ENCODE peak calls at places on chromosomes 11 and 22, in nine cellular contexts. One of them, this sample, is unnamed.

GRCh38 chr11:78138694-78139421 is 568 bp downstream of the ALG8 start:
- DNase-seq in adrenal gland: no peak
- DNase-seq in breast epithelium: no peak
- DNase-seq in heart left ventricle: no peak
- DNase-seq in body of pancreas: no peak
- DNase-seq in sigmoid colon: no peak
- DNase-seq in uterus: no peak
- DNase-seq in spleen: no peak
- DNase-seq in thyroid gland: peak; percentile 9
- DNase-seq in this sample: peak; percentile 67

GRCh38 chr11:106958506-106959248 is 59.6 kb downstream of the GUCY1A2 start:
- DNase-seq in spleen: no peak
- DNase-seq in thyroid gland: no peak
- DNase-seq in breast epithelium: no peak
- DNase-seq in sigmoid colon: no peak
- DNase-seq in body of pancreas: no peak
- DNase-seq in uterus: no peak
- DNase-seq in heart left ventricle: no peak
- DNase-seq in adrenal gland: no peak
- DNase-seq in this sample: no peak

GRCh38 chr11:12359761-12360160 is 17.6 kb upstream of the PARVA start:
- DNase-seq in heart left ventricle: no peak
- DNase-seq in breast epithelium: no peak
- DNase-seq in adrenal gland: no peak
- DNase-seq in spleen: no peak
- DNase-seq in uterus: no peak
- DNase-seq in thyroid gland: no peak
- DNase-seq in body of pancreas: no peak
- DNase-seq in sigmoid colon: no peak
- DNase-seq in this sample: no peak

GRCh38 chr11:96949464-96949863 is 559.7 kb downstream of the JRKL start:
- DNase-seq in sigmoid colon: no peak
- DNase-seq in uterus: no peak
- DNase-seq in spleen: no peak
- DNase-seq in body of pancreas: no peak
- DNase-seq in heart left ventricle: no peak
- DNase-seq in thyroid gland: no peak
- DNase-seq in adrenal gland: no peak
- DNase-seq in breast epithelium: no peak
- DNase-seq in this sample: no peak

GRCh38 chr11:111719379-111719778 is 46.8 kb downstream of the PPP2R1B start:
- DNase-seq in uterus: no peak
- DNase-seq in spleen: no peak
- DNase-seq in heart left ventricle: no peak
- DNase-seq in body of pancreas: no peak
- DNase-seq in sigmoid colon: no peak
- DNase-seq in adrenal gland: no peak
- DNase-seq in breast epithelium: no peak
- DNase-seq in thyroid gland: no peak
- DNase-seq in this sample: no peak

GRCh38 chr22:20244744-20245576 is 23.2 kb downstream of the RTN4R start:
- DNase-seq in thyroid gland: no peak
- DNase-seq in spleen: peak; percentile 88
- DNase-seq in sigmoid colon: no peak
- DNase-seq in adrenal gland: no peak
- DNase-seq in body of pancreas: no peak
- DNase-seq in breast epithelium: no peak
- DNase-seq in uterus: no peak
- DNase-seq in heart left ventricle: no peak
- DNase-seq in this sample: no peak

GRCh38 chr11:122146475-122146874 is 30.5 kb upstream of the BLID start:
- DNase-seq in heart left ventricle: no peak
- DNase-seq in adrenal gland: no peak
- DNase-seq in spleen: no peak
- DNase-seq in sigmoid colon: no peak
- DNase-seq in uterus: no peak
- DNase-seq in thyroid gland: no peak
- DNase-seq in breast epithelium: no peak
- DNase-seq in body of pancreas: no peak
- DNase-seq in this sample: no peak

GRCh38 chr11:67581469-67581868 is 2.1 kb upstream of the GSTP1 start:
- DNase-seq in heart left ventricle: no peak
- DNase-seq in thyroid gland: peak; percentile 67
- DNase-seq in breast epithelium: no peak
- DNase-seq in spleen: peak; percentile 8
- DNase-seq in sigmoid colon: no peak
- DNase-seq in body of pancreas: peak; percentile 67
- DNase-seq in uterus: no peak
- DNase-seq in adrenal gland: no peak
- DNase-seq in this sample: no peak

GRCh38 chr11:76236092-76237026 is 30.1 kb upstream of the WNT11 start:
- DNase-seq in heart left ventricle: peak; percentile 73
- DNase-seq in thyroid gland: no peak
- DNase-seq in body of pancreas: no peak
- DNase-seq in uterus: no peak
- DNase-seq in adrenal gland: peak; percentile 73
- DNase-seq in spleen: peak; percentile 89
- DNase-seq in sigmoid colon: peak; percentile 86
- DNase-seq in breast epithelium: no peak
- DNase-seq in this sample: peak; percentile 93

GRCh38 chr11:134228625-134229024 is 4.2 kb downstream of the VPS26B start:
- DNase-seq in uterus: no peak
- DNase-seq in adrenal gland: no peak
- DNase-seq in heart left ventricle: no peak
- DNase-seq in spleen: no peak
- DNase-seq in body of pancreas: no peak
- DNase-seq in sigmoid colon: no peak
- DNase-seq in thyroid gland: no peak
- DNase-seq in breast epithelium: no peak
- DNase-seq in this sample: peak; percentile 46

GRCh38 chr11:77202941-77203900 is 75.2 kb downstream of the MYO7A start:
- DNase-seq in spleen: peak; percentile 66
- DNase-seq in breast epithelium: peak; percentile 37
- DNase-seq in uterus: no peak
- DNase-seq in body of pancreas: no peak
- DNase-seq in adrenal gland: peak; percentile 11
- DNase-seq in thyroid gland: no peak
- DNase-seq in heart left ventricle: peak; percentile 16
- DNase-seq in sigmoid colon: peak; percentile 51
- DNase-seq in this sample: peak; percentile 73

GRCh38 chr11:1929621-1930447 is 10.3 kb downstream of the TNNT3 start:
- DNase-seq in thyroid gland: no peak
- DNase-seq in body of pancreas: peak; percentile 5
- DNase-seq in breast epithelium: no peak
- DNase-seq in sigmoid colon: no peak
- DNase-seq in adrenal gland: peak; percentile 8
- DNase-seq in uterus: no peak
- DNase-seq in spleen: no peak
- DNase-seq in heart left ventricle: no peak
- DNase-seq in this sample: no peak

GRCh38 chr11:94219771-94220170 is 84.6 kb upstream of the IZUMO1R start:
- DNase-seq in body of pancreas: no peak
- DNase-seq in sigmoid colon: no peak
- DNase-seq in thyroid gland: no peak
- DNase-seq in uterus: no peak
- DNase-seq in breast epithelium: no peak
- DNase-seq in heart left ventricle: no peak
- DNase-seq in adrenal gland: no peak
- DNase-seq in spleen: no peak
- DNase-seq in this sample: no peak

GRCh38 chr11:60987577-60988277 is 16.2 kb downstream of the CD6 start:
- DNase-seq in adrenal gland: no peak
- DNase-seq in sigmoid colon: no peak
- DNase-seq in uterus: no peak
- DNase-seq in breast epithelium: no peak
- DNase-seq in thyroid gland: no peak
- DNase-seq in heart left ventricle: no peak
- DNase-seq in spleen: no peak
- DNase-seq in body of pancreas: no peak
- DNase-seq in this sample: no peak

GRCh38 chr11:110349109-110349996 is 52.9 kb upstream of the RDX start:
- DNase-seq in thyroid gland: no peak
- DNase-seq in heart left ventricle: no peak
- DNase-seq in uterus: no peak
- DNase-seq in body of pancreas: no peak
- DNase-seq in sigmoid colon: no peak
- DNase-seq in spleen: no peak
- DNase-seq in adrenal gland: peak; percentile 40
- DNase-seq in breast epithelium: no peak
- DNase-seq in this sample: no peak

GRCh38 chr11:19985106-19985505 is 175.2 kb downstream of the DBX1 start:
- DNase-seq in body of pancreas: no peak
- DNase-seq in uterus: no peak
- DNase-seq in heart left ventricle: no peak
- DNase-seq in breast epithelium: no peak
- DNase-seq in thyroid gland: no peak
- DNase-seq in spleen: no peak
- DNase-seq in sigmoid colon: no peak
- DNase-seq in adrenal gland: no peak
- DNase-seq in this sample: no peak

GRCh38 chr11:394034-394857 is at the start of gene PKP3:
- DNase-seq in uterus: no peak
- DNase-seq in sigmoid colon: no peak
- DNase-seq in spleen: no peak
- DNase-seq in thyroid gland: peak; percentile 92
- DNase-seq in heart left ventricle: no peak
- DNase-seq in adrenal gland: no peak
- DNase-seq in breast epithelium: peak; percentile 88
- DNase-seq in body of pancreas: peak; percentile 92
- DNase-seq in this sample: no peak

DNA sequence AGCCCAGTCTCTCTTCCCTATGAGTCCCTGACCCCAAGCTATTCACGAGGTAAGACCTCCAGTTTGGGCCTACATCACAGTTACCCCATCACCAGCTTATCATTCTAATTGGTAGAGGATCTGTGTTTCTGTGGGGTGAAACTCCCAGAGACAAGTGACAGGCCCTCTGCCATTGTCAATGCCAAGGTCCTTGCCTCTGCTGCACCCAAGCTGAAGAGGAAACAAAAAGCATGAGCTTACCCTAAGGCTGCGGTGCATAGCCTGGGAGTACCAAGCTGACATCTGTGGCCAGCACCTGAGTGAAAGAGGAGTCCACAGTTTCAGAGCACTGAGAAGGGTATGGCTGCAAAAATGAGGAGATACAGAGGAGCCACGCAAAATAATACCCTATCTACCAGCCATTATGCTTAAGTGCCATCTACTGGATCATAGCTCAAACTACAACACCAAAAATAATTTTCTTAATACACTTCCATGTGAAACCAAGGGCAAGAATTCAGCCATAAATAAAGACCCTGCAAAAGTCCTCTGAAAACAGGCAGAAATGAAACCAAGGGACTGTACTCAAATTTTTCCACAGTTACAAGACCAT is 62.3 kb upstream of the ANO5 start:
- DNase-seq in adrenal gland: no peak
- DNase-seq in body of pancreas: no peak
- DNase-seq in heart left ventricle: no peak
- DNase-seq in spleen: no peak
- DNase-seq in sigmoid colon: no peak
- DNase-seq in breast epithelium: no peak
- DNase-seq in uterus: no peak
- DNase-seq in thyroid gland: no peak
- DNase-seq in this sample: no peak
- TF ChIP-seq CTCF in adrenal gland: peak; percentile 46
- TF ChIP-seq CTCF in body of pancreas: peak; percentile 85
- TF ChIP-seq CTCF in heart left ventricle: peak; percentile 52
- TF ChIP-seq CTCF in spleen: no peak
- TF ChIP-seq CTCF in sigmoid colon: no peak
- TF ChIP-seq CTCF in breast epithelium: no peak
- TF ChIP-seq CTCF in uterus: no peak
- TF ChIP-seq CTCF in thyroid gland: no peak
- TF ChIP-seq CTCF in this sample: no peak

DNA sequence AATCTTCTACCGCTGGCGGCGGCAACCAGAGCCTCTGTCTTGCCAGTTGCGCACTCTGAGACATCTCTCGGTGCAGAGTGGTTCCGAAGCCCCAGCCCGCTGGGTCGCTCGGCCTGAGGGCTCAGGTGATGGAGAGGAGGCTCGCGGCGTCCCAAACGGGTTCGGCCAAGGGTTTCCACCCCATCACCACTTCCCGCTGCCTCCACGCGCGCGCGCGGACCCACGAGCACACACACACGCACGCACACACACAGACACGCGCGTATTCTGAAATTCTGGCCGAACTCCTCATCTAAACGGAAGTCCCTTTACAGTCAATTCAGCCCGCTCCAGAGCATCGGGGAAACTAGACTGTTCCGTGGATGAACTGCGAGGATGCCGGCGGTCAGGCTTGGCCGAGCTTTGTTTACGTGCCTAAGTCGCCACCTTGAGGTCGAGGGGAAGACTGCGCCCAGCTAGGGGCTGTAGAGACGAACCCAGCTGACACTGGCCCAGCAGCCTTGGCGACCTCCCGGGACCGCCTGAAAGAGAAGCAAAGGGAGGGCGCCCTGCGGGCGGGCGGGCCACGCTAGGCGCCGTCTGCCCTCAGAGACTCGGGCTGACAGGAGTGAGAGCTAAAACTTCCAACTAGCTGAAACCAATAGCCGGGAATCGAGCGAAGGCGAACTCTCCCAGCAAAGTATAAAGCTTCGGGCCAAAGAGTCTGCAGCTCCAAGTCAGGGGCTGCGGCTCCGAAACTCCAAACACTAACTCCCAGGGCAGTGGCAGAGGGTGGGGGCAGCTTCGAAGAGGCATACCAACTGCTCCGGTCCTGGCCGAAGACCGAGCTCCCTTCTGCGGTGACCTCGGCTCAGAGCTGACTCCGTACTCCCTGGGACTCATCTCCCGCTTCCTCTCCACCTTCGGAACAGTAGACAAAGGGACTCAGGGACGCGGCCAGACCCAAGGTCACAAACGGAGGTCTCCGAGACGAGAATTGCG is 124.8 kb upstream of the C11orf58 start:
- DNase-seq in sigmoid colon: peak; percentile 89
- DNase-seq in spleen: peak; percentile 90
- DNase-seq in adrenal gland: peak; percentile 86
- DNase-seq in thyroid gland: peak; percentile 87
- DNase-seq in breast epithelium: peak; percentile 86
- DNase-seq in heart left ventricle: peak; percentile 91
- DNase-seq in uterus: peak; percentile 69
- DNase-seq in body of pancreas: peak; percentile 90
- DNase-seq in this sample: peak; percentile 96
- TF ChIP-seq POLR2A in sigmoid colon: no peak
- TF ChIP-seq POLR2A in spleen: no peak
- TF ChIP-seq POLR2A in adrenal gland: peak; percentile 30
- TF ChIP-seq POLR2A in thyroid gland: no peak
- TF ChIP-seq POLR2A in breast epithelium: no peak
- TF ChIP-seq POLR2A in heart left ventricle: no peak
- TF ChIP-seq POLR2A in uterus: no peak
- TF ChIP-seq POLR2A in body of pancreas: peak; percentile 40
- TF ChIP-seq POLR2A in this sample: no peak

GRCh38 chr11:48109046-48109666 is 107.5 kb upstream of the OR4B1 start:
- DNase-seq in spleen: no peak
- DNase-seq in thyroid gland: no peak
- DNase-seq in heart left ventricle: no peak
- DNase-seq in sigmoid colon: no peak
- DNase-seq in uterus: no peak
- DNase-seq in body of pancreas: no peak
- DNase-seq in adrenal gland: no peak
- DNase-seq in breast epithelium: no peak
- DNase-seq in this sample: no peak
- TF ChIP-seq CTCF in spleen: no peak
- TF ChIP-seq CTCF in thyroid gland: peak; percentile 33
- TF ChIP-seq CTCF in heart left ventricle: no peak
- TF ChIP-seq CTCF in sigmoid colon: no peak
- TF ChIP-seq CTCF in uterus: no peak
- TF ChIP-seq CTCF in body of pancreas: peak; percentile 17
- TF ChIP-seq CTCF in adrenal gland: peak; percentile 39
- TF ChIP-seq CTCF in breast epithelium: peak; percentile 26
- TF ChIP-seq CTCF in this sample: no peak

GRCh38 chr22:23801886-23802377 is 15.2 kb downstream of the SMARCB1 start:
- DNase-seq in heart left ventricle: no peak
- DNase-seq in spleen: no peak
- DNase-seq in thyroid gland: no peak
- DNase-seq in uterus: no peak
- DNase-seq in adrenal gland: no peak
- DNase-seq in sigmoid colon: no peak
- DNase-seq in breast epithelium: no peak
- DNase-seq in body of pancreas: no peak
- DNase-seq in this sample: no peak
- TF ChIP-seq POLR2A in heart left ventricle: no peak
- TF ChIP-seq POLR2A in spleen: no peak
- TF ChIP-seq POLR2A in thyroid gland: no peak
- TF ChIP-seq POLR2A in uterus: no peak
- TF ChIP-seq POLR2A in adrenal gland: no peak
- TF ChIP-seq POLR2A in sigmoid colon: no peak
- TF ChIP-seq POLR2A in breast epithelium: no peak
- TF ChIP-seq POLR2A in body of pancreas: no peak
- TF ChIP-seq POLR2A in this sample: no peak

This sample was measured in lower leg skin.